ENCODE peak calls at places on chromosomes 5 and 9, in seven cellular contexts. K is H54; A is T follicular helper cell; B is NCI-H460; Y is iris pigment epithelial cell; Z is PC-3; O is activated CD4-positive, CD25-positive, alpha-beta regulatory T cell. D is an unnamed sample.

GRCh38 chr5:140628711-140629110 is 4.3 kb downstream of the CD14 start:
- DNase-seq in K (no peak), A (no peak), B (no peak), Y (no peak), Z (no peak), O (no peak), D (no peak)

GRCh38 chr5:1107167-1108007 is 4.5 kb downstream of the SLC12A7 start:
- DNase-seq in K (no peak), A (no peak), B (no peak), Y (no peak), Z (no peak), O (no peak), D (no peak)

GRCh38 chr5:133519191-133519590 is 93.2 kb downstream of the FSTL4 start:
- DNase-seq in K (no peak), A (no peak), B (no peak), Y (no peak), Z (no peak), O (no peak), D (no peak)

GRCh38 chr9:16815042-16815441 is 55.4 kb downstream of the BNC2 start:
- DNase-seq in K (no peak), A (no peak), B (no peak), Y (no peak), Z (no peak), O (no peak), D (no peak)

GRCh38 chr5:32526815-32527214 is 58.5 kb upstream of the SUB1 start:
- DNase-seq in K (no peak), A (no peak), B (no peak), Y (no peak), Z (no peak), O (no peak), D (no peak)

GRCh38 chr5:2876183-2876582 is 124.7 kb upstream of the IRX2 start:
- DNase-seq in K (no peak), A (no peak), B (no peak), Y (no peak), Z (no peak), O (no peak), D (no peak)

GRCh38 chr5:137152616-137153015 is 346.5 kb downstream of the SPOCK1 start:
- DNase-seq in K (no peak), A (no peak), B (no peak), Y (no peak), Z (no peak), O (no peak), D (no peak)

GRCh38 chr5:68529581-68529980 is 314.0 kb downstream of the PIK3R1 start:
- DNase-seq in K (no peak), A (no peak), B (no peak), Y (peak; percentile 38), Z (no peak), O (no peak), D (no peak)

GRCh38 chr9:130426883-130427282 is 17.9 kb upstream of the ASS1 start:
- DNase-seq in K (peak; percentile 44), A (no peak), B (peak; percentile 57), Y (peak; percentile 37), Z (peak; percentile 77), O (no peak), D (no peak)

GRCh38 chr5:3375586-3376311 is 219.9 kb upstream of the IRX1 start:
- DNase-seq in K (no peak), A (no peak), B (no peak), Y (no peak), Z (no peak), O (no peak), D (no peak)

GRCh38 chr5:144125163-144125726 is 45.2 kb downstream of the YIPF5 start:
- DNase-seq in K (no peak), A (no peak), B (no peak), Y (peak; percentile 91), Z (no peak), O (no peak), D (no peak)

GRCh38 chr9:93911871-93912554 is 43.1 kb downstream of the BARX1 start:
- DNase-seq in K (peak; percentile 47), A (no peak), B (no peak), Y (no peak), Z (no peak), O (no peak), D (no peak)

GRCh38 chr5:80492741-80493140 is 4.8 kb downstream of the FAM151B start:
- DNase-seq in K (no peak), A (no peak), B (no peak), Y (no peak), Z (no peak), O (no peak), D (no peak)

GRCh38 chr5:68455216-68455615 is 239.7 kb downstream of the PIK3R1 start:
- DNase-seq in K (no peak), A (no peak), B (no peak), Y (no peak), Z (peak; percentile 19), O (no peak), D (no peak)

GRCh38 chr5:179297486-179298180 is 47.6 kb downstream of the ADAMTS2 start:
- DNase-seq in K (no peak), A (no peak), B (no peak), Y (no peak), Z (no peak), O (no peak), D (no peak)

GRCh38 chr5:1508679-1509290 is 15.0 kb downstream of the LPCAT1 start:
- DNase-seq in K (no peak), A (no peak), B (no peak), Y (no peak), Z (no peak), O (no peak), D (no peak)

GRCh38 chr9:69168709-69169217 is 5.3 kb upstream of the TJP2 start:
- DNase-seq in K (no peak), A (peak; percentile 6), B (no peak), Y (peak; percentile 87), Z (peak; percentile 82), O (peak; percentile 26), D (no peak)

GRCh38 chr5:53965459-53965858 is 344.9 kb downstream of the ARL15 start:
- DNase-seq in K (no peak), A (no peak), B (no peak), Y (peak; percentile 49), Z (no peak), O (no peak), D (no peak)

GRCh38 chr5:2441496-2442180 is 309.8 kb downstream of the IRX2 start:
- DNase-seq in K (no peak), A (no peak), B (no peak), Y (no peak), Z (no peak), O (no peak), D (no peak)

GRCh38 chr5:107378218-107378899 is 292.4 kb downstream of the EFNA5 start:
- DNase-seq in K (no peak), A (no peak), B (no peak), Y (peak; percentile 19), Z (peak; percentile 2), O (no peak), D (no peak)

GRCh38 chr9:15509931-15510788 is 610 bp downstream of the PSIP1 start:
- DNase-seq in K (peak; percentile 31), A (peak; percentile 50), B (peak; percentile 8), Y (peak; percentile 22), Z (no peak), O (peak; percentile 46), D (no peak)

GRCh38 chr5:126274819-126275218 is 148.4 kb upstream of the GRAMD2B start:
- DNase-seq in K (no peak), A (no peak), B (no peak), Y (no peak), Z (no peak), O (no peak), D (no peak)

GRCh38 chr5:93460286-93460685 is 120.7 kb downstream of the NR2F1-AS1 start:
- DNase-seq in K (no peak), A (no peak), B (no peak), Y (no peak), Z (no peak), O (no peak), D (no peak)

GRCh38 chr5:132019857-132020555 is 8.5 kb upstream of the ACSL6 start:
- DNase-seq in K (no peak), A (peak; percentile 40), B (no peak), Y (no peak), Z (no peak), O (no peak), D (no peak)

D was measured in Panc1.